ENCODE peak calls at places on chromosome 15, in nine cellular contexts. One of them, this sample, is unnamed.

GRCh38 chr15:90047956-90048575 is 46.9 kb downstream of the ZNF710 start:
- DNase-seq in cardiac muscle cell: no peak
- DNase-seq in esophagus squamous epithelium: no peak
- DNase-seq in heart left ventricle: peak; percentile 24
- DNase-seq in heart right ventricle: no peak
- DNase-seq in PC-9: no peak
- DNase-seq in brain microvascular endothelial cell: no peak
- DNase-seq in upper lobe of left lung: no peak
- DNase-seq in Peyer's patch: no peak
- DNase-seq in this sample: no peak

GRCh38 chr15:48221885-48222284 is 15.8 kb downstream of the SLC12A1 start:
- DNase-seq in cardiac muscle cell: no peak
- DNase-seq in esophagus squamous epithelium: no peak
- DNase-seq in heart left ventricle: no peak
- DNase-seq in heart right ventricle: no peak
- DNase-seq in PC-9: no peak
- DNase-seq in brain microvascular endothelial cell: no peak
- DNase-seq in upper lobe of left lung: no peak
- DNase-seq in Peyer's patch: no peak
- DNase-seq in this sample: peak; percentile 10

GRCh38 chr15:92091155-92091734 is 237.7 kb downstream of the SLCO3A1 start:
- DNase-seq in cardiac muscle cell: peak; percentile 81
- DNase-seq in esophagus squamous epithelium: no peak
- DNase-seq in heart left ventricle: peak; percentile 54
- DNase-seq in heart right ventricle: peak; percentile 55
- DNase-seq in PC-9: no peak
- DNase-seq in brain microvascular endothelial cell: peak; percentile 21
- DNase-seq in upper lobe of left lung: peak; percentile 43
- DNase-seq in Peyer's patch: no peak
- DNase-seq in this sample: no peak

GRCh38 chr15:83653639-83654378 is at the start of gene ADAMTSL3:
- DNase-seq in cardiac muscle cell: peak; percentile 78
- DNase-seq in esophagus squamous epithelium: no peak
- DNase-seq in heart left ventricle: peak; percentile 88
- DNase-seq in heart right ventricle: peak; percentile 90
- DNase-seq in PC-9: no peak
- DNase-seq in brain microvascular endothelial cell: no peak
- DNase-seq in upper lobe of left lung: peak; percentile 45
- DNase-seq in Peyer's patch: no peak
- DNase-seq in this sample: no peak

GRCh38 chr15:40054056-40054745 is 15.2 kb upstream of the SRP14 start:
- DNase-seq in cardiac muscle cell: no peak
- DNase-seq in esophagus squamous epithelium: no peak
- DNase-seq in heart left ventricle: no peak
- DNase-seq in heart right ventricle: no peak
- DNase-seq in PC-9: no peak
- DNase-seq in brain microvascular endothelial cell: no peak
- DNase-seq in upper lobe of left lung: no peak
- DNase-seq in Peyer's patch: peak; percentile 57
- DNase-seq in this sample: no peak

GRCh38 chr15:66024998-66025397 is 155.7 kb downstream of the RAB11A start:
- DNase-seq in cardiac muscle cell: no peak
- DNase-seq in esophagus squamous epithelium: no peak
- DNase-seq in heart left ventricle: no peak
- DNase-seq in heart right ventricle: no peak
- DNase-seq in PC-9: no peak
- DNase-seq in brain microvascular endothelial cell: no peak
- DNase-seq in upper lobe of left lung: no peak
- DNase-seq in Peyer's patch: no peak
- DNase-seq in this sample: no peak

GRCh38 chr15:98226578-98226977 is 266.1 kb downstream of the ARRDC4 start:
- DNase-seq in cardiac muscle cell: no peak
- DNase-seq in esophagus squamous epithelium: no peak
- DNase-seq in heart left ventricle: no peak
- DNase-seq in heart right ventricle: no peak
- DNase-seq in PC-9: no peak
- DNase-seq in brain microvascular endothelial cell: no peak
- DNase-seq in upper lobe of left lung: no peak
- DNase-seq in Peyer's patch: no peak
- DNase-seq in this sample: no peak

GRCh38 chr15:31472636-31473383 is 146.2 kb downstream of the KLF13 start:
- DNase-seq in cardiac muscle cell: no peak
- DNase-seq in esophagus squamous epithelium: no peak
- DNase-seq in heart left ventricle: peak; percentile 46
- DNase-seq in heart right ventricle: no peak
- DNase-seq in PC-9: no peak
- DNase-seq in brain microvascular endothelial cell: peak; percentile 68
- DNase-seq in upper lobe of left lung: no peak
- DNase-seq in Peyer's patch: peak; percentile 62
- DNase-seq in this sample: no peak

GRCh38 chr15:82647835-82648256 is 683 bp upstream of the CPEB1 start:
- DNase-seq in cardiac muscle cell: peak; percentile 46
- DNase-seq in esophagus squamous epithelium: no peak
- DNase-seq in heart left ventricle: no peak
- DNase-seq in heart right ventricle: peak; percentile 22
- DNase-seq in PC-9: no peak
- DNase-seq in brain microvascular endothelial cell: no peak
- DNase-seq in upper lobe of left lung: no peak
- DNase-seq in Peyer's patch: peak; percentile 29
- DNase-seq in this sample: no peak

GRCh38 chr15:60932051-60932915 is 296.8 kb downstream of the RORA start:
- DNase-seq in cardiac muscle cell: no peak
- DNase-seq in esophagus squamous epithelium: no peak
- DNase-seq in heart left ventricle: no peak
- DNase-seq in heart right ventricle: no peak
- DNase-seq in PC-9: peak; percentile 93
- DNase-seq in brain microvascular endothelial cell: no peak
- DNase-seq in upper lobe of left lung: peak; percentile 23
- DNase-seq in Peyer's patch: no peak
- DNase-seq in this sample: no peak
- TF ChIP-seq CTCF in cardiac muscle cell: peak; percentile 15
- TF ChIP-seq CTCF in esophagus squamous epithelium: peak; percentile 81
- TF ChIP-seq CTCF in heart left ventricle: no peak
- TF ChIP-seq CTCF in heart right ventricle: no peak
- TF ChIP-seq CTCF in PC-9: peak; percentile 64
- TF ChIP-seq CTCF in brain microvascular endothelial cell: peak; percentile 26
- TF ChIP-seq CTCF in upper lobe of left lung: peak; percentile 23
- TF ChIP-seq CTCF in Peyer's patch: no peak
- TF ChIP-seq CTCF in this sample: no peak

GRCh38 chr15:80217327-80217900 is 34.6 kb downstream of the CTXND1 start:
- DNase-seq in cardiac muscle cell: no peak
- DNase-seq in esophagus squamous epithelium: no peak
- DNase-seq in heart left ventricle: no peak
- DNase-seq in heart right ventricle: no peak
- DNase-seq in PC-9: no peak
- DNase-seq in brain microvascular endothelial cell: no peak
- DNase-seq in upper lobe of left lung: no peak
- DNase-seq in Peyer's patch: no peak
- DNase-seq in this sample: no peak
- H3K4me3 ChIP-seq in cardiac muscle cell: no peak overlapping the region
- H3K4me3 ChIP-seq in esophagus squamous epithelium: no peak overlapping the region
- H3K4me3 ChIP-seq in heart left ventricle: no peak overlapping the region
- H3K4me3 ChIP-seq in heart right ventricle: no peak overlapping the region
- H3K4me3 ChIP-seq in PC-9: no peak overlapping the region
- H3K4me3 ChIP-seq in brain microvascular endothelial cell: no peak overlapping the region
- H3K4me3 ChIP-seq in upper lobe of left lung: no peak overlapping the region
- H3K4me3 ChIP-seq in Peyer's patch: no peak overlapping the region
- H3K4me3 ChIP-seq in this sample: no peak overlapping the region

GRCh38 chr15:68339481-68339880 is 61.9 kb downstream of the FEM1B start:
- DNase-seq in cardiac muscle cell: no peak
- DNase-seq in esophagus squamous epithelium: no peak
- DNase-seq in heart left ventricle: peak; percentile 29
- DNase-seq in heart right ventricle: no peak
- DNase-seq in PC-9: no peak
- DNase-seq in brain microvascular endothelial cell: no peak
- DNase-seq in upper lobe of left lung: no peak
- DNase-seq in Peyer's patch: no peak
- DNase-seq in this sample: no peak
- H3K36me3 ChIP-seq in cardiac muscle cell: no peaks in the 10 kb centered on the region
- H3K36me3 ChIP-seq in esophagus squamous epithelium: no peaks in the 10 kb centered on the region
- H3K36me3 ChIP-seq in heart left ventricle: no peaks in the 10 kb centered on the region
- H3K36me3 ChIP-seq in heart right ventricle: no peaks in the 10 kb centered on the region
- H3K36me3 ChIP-seq in PC-9: no peaks in the 10 kb centered on the region
- H3K36me3 ChIP-seq in brain microvascular endothelial cell: peaks cover 48% of the 10 kb centered on the region
- H3K36me3 ChIP-seq in upper lobe of left lung: no peaks in the 10 kb centered on the region
- H3K36me3 ChIP-seq in Peyer's patch: no peaks in the 10 kb centered on the region
- H3K36me3 ChIP-seq in this sample: peaks cover 1% of the 10 kb centered on the region

GRCh38 chr15:28027714-28028076 is 71.4 kb downstream of the OCA2 start:
- DNase-seq in cardiac muscle cell: no peak
- DNase-seq in esophagus squamous epithelium: no peak
- DNase-seq in heart left ventricle: no peak
- DNase-seq in heart right ventricle: no peak
- DNase-seq in PC-9: no peak
- DNase-seq in brain microvascular endothelial cell: no peak
- DNase-seq in upper lobe of left lung: no peak
- DNase-seq in Peyer's patch: no peak
- DNase-seq in this sample: no peak

GRCh38 chr15:28037969-28038640 is 61.0 kb downstream of the OCA2 start:
- DNase-seq in cardiac muscle cell: no peak
- DNase-seq in esophagus squamous epithelium: no peak
- DNase-seq in heart left ventricle: no peak
- DNase-seq in heart right ventricle: no peak
- DNase-seq in PC-9: no peak
- DNase-seq in brain microvascular endothelial cell: no peak
- DNase-seq in upper lobe of left lung: no peak
- DNase-seq in Peyer's patch: no peak
- DNase-seq in this sample: no peak

DNA sequence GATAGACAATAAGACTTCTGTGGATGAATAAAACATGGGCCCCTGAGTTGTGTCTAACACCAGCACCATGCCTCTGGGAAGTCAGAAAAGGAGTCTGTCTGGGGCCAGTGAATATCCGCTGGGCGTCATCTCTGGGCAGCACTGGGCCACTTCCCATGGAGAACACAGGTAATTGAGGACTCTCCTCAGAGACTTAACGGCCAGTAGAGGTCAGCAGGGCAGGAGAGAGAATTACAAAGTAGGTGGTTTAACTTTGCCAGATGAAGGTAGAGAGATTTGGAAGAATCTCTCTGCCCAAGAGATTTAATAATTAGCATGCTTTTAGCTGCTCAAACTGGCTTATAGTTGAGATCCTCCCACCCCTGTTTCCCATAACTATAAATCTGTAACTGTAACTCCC is 65.7 kb downstream of the OCA2 start:
- DNase-seq in cardiac muscle cell: no peak
- DNase-seq in esophagus squamous epithelium: no peak
- DNase-seq in heart left ventricle: no peak
- DNase-seq in heart right ventricle: no peak
- DNase-seq in PC-9: no peak
- DNase-seq in brain microvascular endothelial cell: no peak
- DNase-seq in upper lobe of left lung: no peak
- DNase-seq in Peyer's patch: no peak
- DNase-seq in this sample: no peak
- TF ChIP-seq CTCF in cardiac muscle cell: no peak
- TF ChIP-seq CTCF in esophagus squamous epithelium: no peak
- TF ChIP-seq CTCF in heart left ventricle: no peak
- TF ChIP-seq CTCF in heart right ventricle: no peak
- TF ChIP-seq CTCF in PC-9: no peak
- TF ChIP-seq CTCF in brain microvascular endothelial cell: no peak
- TF ChIP-seq CTCF in upper lobe of left lung: no peak
- TF ChIP-seq CTCF in Peyer's patch: no peak
- TF ChIP-seq CTCF in this sample: no peak

DNA sequence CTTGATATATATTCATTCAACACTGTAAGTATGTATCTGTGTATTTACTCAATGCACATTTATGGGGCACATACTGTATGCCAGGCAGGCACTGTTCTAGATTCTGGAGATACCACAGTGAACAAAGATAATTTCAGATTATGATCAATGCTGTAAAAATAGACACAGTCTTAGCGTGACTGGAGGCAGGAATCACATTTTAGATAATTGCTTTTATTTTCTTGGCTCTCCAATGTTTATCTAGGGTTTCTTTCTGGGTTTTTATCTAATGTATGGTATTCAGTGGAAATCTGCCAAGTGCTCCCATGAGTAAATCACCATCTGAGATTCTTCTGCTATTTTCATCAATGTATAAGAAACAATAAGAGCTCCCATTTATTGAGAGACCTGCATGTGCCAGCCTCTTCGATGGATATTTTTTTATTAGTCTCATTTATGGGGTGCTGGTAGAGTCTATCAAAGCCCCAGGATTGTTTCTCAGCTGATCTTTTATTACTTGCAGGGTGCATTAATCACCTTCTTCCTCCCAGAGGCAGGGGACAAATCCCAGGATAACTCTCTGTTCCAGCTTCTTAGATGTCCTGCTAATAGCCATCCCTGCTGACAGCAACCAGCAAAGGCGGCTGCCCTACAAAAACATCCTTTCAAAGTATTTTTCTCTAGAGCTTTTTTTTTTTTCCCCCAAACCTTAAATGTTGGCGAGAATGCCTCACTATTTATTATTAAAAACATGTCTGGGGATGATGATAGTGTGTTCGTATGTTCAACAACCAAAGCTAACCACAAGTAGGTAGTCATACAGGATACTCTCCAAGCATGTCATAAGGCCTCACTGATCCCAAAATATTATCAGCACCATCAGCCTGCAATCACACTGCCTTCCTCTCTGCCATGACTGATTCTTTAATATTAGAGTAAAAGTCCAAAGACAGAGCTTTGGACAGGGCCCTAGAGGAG is 331.0 kb upstream of the RASGRP1 start:
- DNase-seq in cardiac muscle cell: no peak
- DNase-seq in esophagus squamous epithelium: no peak
- DNase-seq in heart left ventricle: no peak
- DNase-seq in heart right ventricle: no peak
- DNase-seq in PC-9: no peak
- DNase-seq in brain microvascular endothelial cell: peak; percentile 86
- DNase-seq in upper lobe of left lung: no peak
- DNase-seq in Peyer's patch: no peak
- DNase-seq in this sample: no peak
- H3K4me3 ChIP-seq in cardiac muscle cell: no peak overlapping the region
- H3K4me3 ChIP-seq in esophagus squamous epithelium: no peak overlapping the region
- H3K4me3 ChIP-seq in heart left ventricle: no peak overlapping the region
- H3K4me3 ChIP-seq in heart right ventricle: no peak overlapping the region
- H3K4me3 ChIP-seq in PC-9: no peak overlapping the region
- H3K4me3 ChIP-seq in brain microvascular endothelial cell: no peak overlapping the region
- H3K4me3 ChIP-seq in upper lobe of left lung: no peak overlapping the region
- H3K4me3 ChIP-seq in Peyer's patch: no peak overlapping the region
- H3K4me3 ChIP-seq in this sample: no peak overlapping the region